ENCODE peak calls at places on chromosomes 3 and 15, in four cellular contexts. B is NCI-H2081, F is GM04504, G is GM23248. H is an unnamed sample.

GRCh38 chr3:102156426-102156825 is 278.4 kb upstream of the ZPLD1 start:
- DNase-seq in B (no peak), F (peak), G (peak), H (no peak)

GRCh38 chr15:84982301-84982920 is 755 bp downstream of the PDE8A start:
- DNase-seq in G (peak), F (no peak), B (no peak), H (no peak)

GRCh38 chr3:9125278-9125951 is 124.0 kb downstream of the SRGAP3 start:
- DNase-seq in F (no peak), G (no peak), B (no peak), H (no peak)

GRCh38 chr15:68580883-68581155 is 2.0 kb downstream of the CORO2B start:
- DNase-seq in G (no peak), B (no peak), F (no peak), H (no peak)

GRCh38 chr15:69131362-69132215 is 28.8 kb upstream of the GLCE start:
- DNase-seq in F (no peak), G (no peak), B (no peak), H (no peak)

GRCh38 chr3:102790742-102791141 is 355.9 kb downstream of the ZPLD1 start:
- DNase-seq in B (no peak), G (peak), F (peak), H (no peak)

GRCh38 chr3:130839815-130840214 is 54.1 kb upstream of the ATP2C1 start:
- DNase-seq in F (no peak), G (no peak), B (peak), H (no peak)

GRCh38 chr3:113660901-113661300 is 35.5 kb downstream of the USF3 start:
- DNase-seq in G (no peak), B (no peak), F (no peak), H (no peak)

GRCh38 chr15:51245628-51246027 is 92.8 kb downstream of the CYP19A1 start:
- DNase-seq in B (no peak), G (no peak), F (no peak), H (no peak)

GRCh38 chr3:31541102-31541501 is 8.4 kb downstream of the STT3B start:
- DNase-seq in F (no peak), G (peak), B (no peak), H (no peak)

GRCh38 chr3:132083583-132084372 is 49.0 kb upstream of the CPNE4 start:
- DNase-seq in G (peak), B (no peak), F (peak), H (no peak)

GRCh38 chr15:83015361-83015760 is 3.9 kb upstream of the C15orf40 start:
- DNase-seq in F (no peak), G (no peak), B (no peak), H (no peak)

GRCh38 chr3:67381667-67382272 is 272.6 kb downstream of the SUCLG2 start:
- DNase-seq in G (peak), B (peak), F (peak), H (no peak)

GRCh38 chr3:187281191-187281714 is 10.3 kb downstream of the MASP1 start:
- DNase-seq in G (peak), F (peak), B (no peak), H (peak)